ENCODE peak calls at places on chromosomes 11 and 22, in four cellular contexts. Y, T, R and K are unnamed samples.

GRCh38 chr11:33636104-33636503 is 64.5 kb downstream of the C11orf91 start:
- DNase-seq in Y (no peak), T (no peak), R (no peak), K (no peak)

GRCh38 chr22:50734343-50734771 is 3.6 kb upstream of the ACR start:
- DNase-seq in Y (no peak), T (no peak), R (no peak), K (no peak)

GRCh38 chr11:30573951-30574350 is 12.2 kb downstream of the MPPED2 start:
- DNase-seq in Y (no peak), T (no peak), R (no peak), K (no peak)

GRCh38 chr22:49425356-49425755 is 402.3 kb downstream of the BRD1 start:
- DNase-seq in Y (no peak), T (no peak), R (no peak), K (no peak)

GRCh38 chr11:20589796-20590195 is 9.6 kb upstream of the SLC6A5 start:
- DNase-seq in Y (no peak), T (no peak), R (no peak), K (no peak)

GRCh38 chr11:12963789-12964536 is 45.2 kb upstream of the RASSF10 start:
- DNase-seq in Y (peak), T (peak), R (peak), K (peak)

GRCh38 chr11:135069884-135070283 is 657.8 kb upstream of the B3GAT1 start:
- DNase-seq in Y (no peak), T (no peak), R (no peak), K (no peak)

GRCh38 chr11:111417011-111417765 is 38.1 kb upstream of the POU2AF1 start:
- DNase-seq in Y (peak), T (no peak), R (peak), K (no peak)

GRCh38 chr11:120959189-120959588 is 64.7 kb upstream of the TBCEL start:
- DNase-seq in Y (no peak), T (no peak), R (no peak), K (no peak)

GRCh38 chr22:31361743-31362142 is 15.6 kb upstream of the PATZ1 start:
- DNase-seq in Y (no peak), T (no peak), R (no peak), K (peak)

GRCh38 chr11:84648413-84648812 is 978.7 kb downstream of the DLG2 start:
- DNase-seq in Y (no peak), T (no peak), R (no peak), K (no peak)

GRCh38 chr11:976431-977160 is 50.9 kb downstream of the AP2A2 start:
- DNase-seq in Y (no peak), T (no peak), R (no peak), K (no peak)

GRCh38 chr11:83070044-83070877 is 1.4 kb downstream of the RAB30 start:
- DNase-seq in Y (no peak), T (no peak), R (no peak), K (no peak)

GRCh38 chr11:66841861-66842260 is 1.4 kb upstream of the RCE1 start:
- DNase-seq in Y (no peak), T (no peak), R (no peak), K (no peak)

GRCh38 chr11:131598305-131598704 is 227.9 kb downstream of the NTM start:
- DNase-seq in Y (no peak), T (no peak), R (no peak), K (no peak)

GRCh38 chr11:69923641-69924307 is 104.6 kb upstream of the FGF3 start:
- DNase-seq in Y (no peak), T (no peak), R (no peak), K (no peak)

GRCh38 chr22:49754674-49755590 is 72.7 kb downstream of the BRD1 start:
- DNase-seq in Y (no peak), T (no peak), R (no peak), K (no peak)

GRCh38 chr22:29146101-29146560 is 59.6 kb upstream of the EMID1 start:
- DNase-seq in Y (no peak), T (no peak), R (no peak), K (no peak)

GRCh38 chr11:120830092-120830491 is 193.8 kb upstream of the TBCEL start:
- DNase-seq in Y (no peak), T (no peak), R (no peak), K (no peak)

GRCh38 chr11:116642902-116643301 is 129.9 kb downstream of the BUD13 start:
- DNase-seq in Y (no peak), T (no peak), R (no peak), K (no peak)

GRCh38 chr11:110161061-110161460 is 67.9 kb downstream of the ZC3H12C start:
- DNase-seq in Y (no peak), T (no peak), R (no peak), K (no peak)

GRCh38 chr11:25876456-25876965 is 455.4 kb upstream of the ANO3 start:
- DNase-seq in Y (no peak), T (no peak), R (no peak), K (no peak)

GRCh38 chr22:25853902-25854301 is 111.9 kb downstream of the MYO18B start:
- DNase-seq in Y (no peak), T (no peak), R (peak), K (peak)

GRCh38 chr11:9759519-9760179 is 95.8 kb downstream of the SWAP70 start:
- DNase-seq in Y (peak), T (peak), R (peak), K (peak)

GRCh38 chr22:46774456-46775363 is 12.3 kb downstream of the TBC1D22A start:
- DNase-seq in Y (no peak), T (no peak), R (no peak), K (no peak)

GRCh38 chr22:47335460-47335859 is 573.0 kb downstream of the TBC1D22A start:
- DNase-seq in Y (no peak), T (no peak), R (no peak), K (no peak)

GRCh38 chr11:102115557-102115956 is 5.3 kb downstream of the YAP1 start:
- DNase-seq in Y (no peak), T (no peak), R (peak), K (no peak)

GRCh38 chr22:29190915-29191314 is 14.8 kb upstream of the EMID1 start:
- DNase-seq in Y (no peak), T (no peak), R (no peak), K (no peak)

GRCh38 chr22:28955817-28956216 is 72.4 kb downstream of the ZNRF3 start:
- DNase-seq in Y (peak), T (no peak), R (no peak), K (no peak)

GRCh38 chr11:12771875-12772274 is 97.7 kb downstream of the TEAD1 start:
- DNase-seq in Y (no peak), T (no peak), R (no peak), K (no peak)

GRCh38 chr11:133082851-133083488 is 449.3 kb downstream of the OPCML start:
- DNase-seq in Y (no peak), T (peak), R (peak), K (peak)

GRCh38 chr11:33315822-33316221 is 58.6 kb downstream of the HIPK3 start:
- DNase-seq in Y (no peak), T (no peak), R (no peak), K (no peak)

GRCh38 chr11:95230054-95231034 is 658 bp downstream of the SESN3 start:
- DNase-seq in Y (no peak), T (peak), R (no peak), K (peak)

GRCh38 chr11:92804388-92804787 is 165.1 kb upstream of the MTNR1B start:
- DNase-seq in Y (no peak), T (no peak), R (no peak), K (no peak)

GRCh38 chr11:36407360-36407759 is 102.7 kb downstream of the TRAF6 start:
- DNase-seq in Y (no peak), T (no peak), R (no peak), K (no peak)

GRCh38 chr11:45500457-45500856 is 165.0 kb downstream of the CHST1 start:
- DNase-seq in Y (no peak), T (no peak), R (no peak), K (no peak)

GRCh38 chr22:39725351-39726035 is 154.9 kb downstream of the CACNA1I start:
- DNase-seq in Y (no peak), T (no peak), R (no peak), K (no peak)

GRCh38 chr11:92340839-92341238 is 116.2 kb downstream of the FAT3 start:
- DNase-seq in Y (no peak), T (peak), R (peak), K (peak)

DNA sequence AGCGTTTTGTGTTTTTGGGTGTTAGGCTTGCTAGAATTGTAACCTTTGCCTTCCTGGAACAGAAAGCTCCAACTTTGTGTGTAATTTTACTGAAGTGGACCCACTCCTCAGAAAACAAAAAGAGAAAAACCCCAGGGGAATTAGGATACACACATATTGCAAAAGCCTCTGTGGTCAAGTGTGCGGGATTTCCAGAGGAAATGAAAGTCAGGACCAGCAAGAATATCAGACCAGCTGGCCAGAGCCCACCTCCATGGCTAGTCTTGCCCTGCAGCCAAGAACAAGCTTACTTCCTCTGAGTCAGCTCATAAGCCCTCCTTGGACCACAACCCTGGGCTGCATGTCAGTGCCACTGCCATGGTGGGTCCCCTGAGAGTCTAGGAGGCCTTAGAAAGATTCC is 37.0 kb upstream of the FTH1 start:
- DNase-seq in Y (peak), T (no peak), R (no peak), K (no peak)
- TF ChIP-seq BHLHE40 in Y (no peak), T (no peak), R (no peak), K (no peak)

GRCh38 chr11:47863893-47864430 is 15.8 kb upstream of the NUP160 start:
- DNase-seq in Y (no peak), T (no peak), R (no peak), K (no peak)

GRCh38 chr11:47861762-47862161 is 13.6 kb upstream of the NUP160 start:
- DNase-seq in Y (no peak), T (no peak), R (no peak), K (no peak)

GRCh38 chr11:47860526-47860925 is 12.4 kb upstream of the NUP160 start:
- DNase-seq in Y (no peak), T (no peak), R (no peak), K (no peak)

GRCh38 chr11:47864910-47865309 is 16.8 kb upstream of the NUP160 start:
- DNase-seq in Y (no peak), T (no peak), R (no peak), K (no peak)

GRCh38 chr11:47863189-47863892 is 15.2 kb upstream of the NUP160 start:
- DNase-seq in Y (no peak), T (no peak), R (no peak), K (no peak)
- TF ChIP-seq FOXM1 in Y (peak), T (no peak), R (no peak), K (no peak)

GRCh38 chr11:76803023-76803422 is 19.9 kb downstream of the TSKU start:
- DNase-seq in Y (no peak), T (no peak), R (no peak), K (no peak)
- TF ChIP-seq BHLHE40 in Y (no peak), T (no peak), R (no peak), K (no peak)

DNA sequence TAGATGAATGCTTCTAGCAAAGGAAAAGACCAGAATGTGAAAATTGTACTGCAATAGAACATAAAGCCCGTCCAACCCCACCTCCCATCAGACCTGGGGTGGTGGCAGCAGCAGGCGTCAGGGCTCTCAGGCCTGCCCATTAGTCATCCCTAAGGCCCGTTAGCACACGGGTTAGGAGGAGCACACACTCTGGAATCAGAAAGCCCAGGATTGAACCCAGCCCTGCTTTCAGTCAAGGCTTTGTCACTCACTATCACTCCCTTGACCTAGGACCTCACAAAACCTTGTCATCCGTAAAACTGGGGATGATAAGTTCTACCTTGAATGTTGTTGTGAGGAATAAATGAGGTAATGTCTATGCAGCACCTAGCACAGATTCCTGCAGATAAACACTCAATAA is 26.9 kb downstream of the MICAL3 start:
- DNase-seq in Y (no peak), T (no peak), R (no peak), K (no peak)
- TF ChIP-seq FOXM1 in Y (no peak), T (no peak), R (no peak), K (no peak)

DNA sequence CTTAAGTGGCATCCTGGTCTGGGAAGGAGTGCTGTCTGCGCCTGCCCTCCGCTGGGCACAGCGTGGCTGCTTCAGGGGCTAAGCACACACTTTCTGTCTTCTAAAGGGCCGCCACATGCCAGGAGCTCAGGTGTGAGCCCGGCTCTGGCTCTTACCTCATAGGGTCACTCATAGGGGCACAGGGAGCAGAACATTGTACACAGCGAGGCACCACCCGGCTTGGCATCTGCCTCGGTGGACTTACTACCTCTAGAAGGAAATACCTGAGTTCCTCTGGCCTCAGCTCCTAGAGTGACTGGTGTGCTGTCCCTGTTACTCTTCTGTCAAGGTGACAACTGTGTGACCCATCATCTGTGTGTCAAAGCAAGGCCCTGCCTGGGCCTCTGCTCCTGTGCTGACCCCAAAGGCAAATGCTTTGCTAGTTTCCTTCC is 13.4 kb downstream of the NEAT1 start:
- DNase-seq in Y (no peak), T (no peak), R (no peak), K (no peak)
- TF ChIP-seq BHLHE40 in Y (no peak), T (no peak), R (no peak), K (no peak)